ENCODE peak calls at places on chromosome 11, in nine cellular contexts. One of them, this sample, is unnamed.

GRCh38 chr11:123429851-123430735 is at the start of gene GRAMD1B:
- DNase-seq in glutamatergic neuron: peak
- DNase-seq in T-helper 9 cell: peak
- DNase-seq in sciatic nerve: peak
- DNase-seq in Daoy: peak
- DNase-seq in activated naive CD4-positive, alpha-beta T cell treated with anti-CD3 and anti-CD28 coated beads for 36 hours: peak
- DNase-seq in NCI-H748 treated with DMSO at 0.1 percent for 48 hours: peak
- DNase-seq in stimulated activated CD8-positive, alpha-beta memory T cell treated with anti-CD3 and anti-CD28 coated beads, Interleukin-7, amount 100 ng/mL, for 48 hours: peak
- DNase-seq in DMS153: no peak
- DNase-seq in this sample: peak

GRCh38 chr11:131993291-131993690 is 622.9 kb downstream of the NTM start:
- DNase-seq in DMS153: no peak
- DNase-seq in sciatic nerve: no peak
- DNase-seq in stimulated activated CD8-positive, alpha-beta memory T cell treated with anti-CD3 and anti-CD28 coated beads, Interleukin-7, amount 100 ng/mL, for 48 hours: no peak
- DNase-seq in glutamatergic neuron: no peak
- DNase-seq in activated naive CD4-positive, alpha-beta T cell treated with anti-CD3 and anti-CD28 coated beads for 36 hours: no peak
- DNase-seq in T-helper 9 cell: no peak
- DNase-seq in NCI-H748 treated with DMSO at 0.1 percent for 48 hours: no peak
- DNase-seq in Daoy: no peak
- DNase-seq in this sample: no peak

GRCh38 chr11:13955971-13956421 is 6.5 kb upstream of the SPON1 start:
- DNase-seq in T-helper 9 cell: peak
- DNase-seq in sciatic nerve: peak
- DNase-seq in glutamatergic neuron: peak
- DNase-seq in activated naive CD4-positive, alpha-beta T cell treated with anti-CD3 and anti-CD28 coated beads for 36 hours: peak
- DNase-seq in stimulated activated CD8-positive, alpha-beta memory T cell treated with anti-CD3 and anti-CD28 coated beads, Interleukin-7, amount 100 ng/mL, for 48 hours: no peak
- DNase-seq in NCI-H748 treated with DMSO at 0.1 percent for 48 hours: peak
- DNase-seq in Daoy: peak
- DNase-seq in DMS153: no peak
- DNase-seq in this sample: no peak

GRCh38 chr11:69536406-69536805 is 54.9 kb downstream of the LINC01488 start:
- DNase-seq in stimulated activated CD8-positive, alpha-beta memory T cell treated with anti-CD3 and anti-CD28 coated beads, Interleukin-7, amount 100 ng/mL, for 48 hours: no peak
- DNase-seq in T-helper 9 cell: no peak
- DNase-seq in activated naive CD4-positive, alpha-beta T cell treated with anti-CD3 and anti-CD28 coated beads for 36 hours: no peak
- DNase-seq in sciatic nerve: peak
- DNase-seq in DMS153: no peak
- DNase-seq in Daoy: no peak
- DNase-seq in glutamatergic neuron: peak
- DNase-seq in NCI-H748 treated with DMSO at 0.1 percent for 48 hours: no peak
- DNase-seq in this sample: peak

GRCh38 chr11:11119917-11120316 is 233.1 kb downstream of the CSNK2A3 start:
- DNase-seq in DMS153: no peak
- DNase-seq in stimulated activated CD8-positive, alpha-beta memory T cell treated with anti-CD3 and anti-CD28 coated beads, Interleukin-7, amount 100 ng/mL, for 48 hours: no peak
- DNase-seq in sciatic nerve: no peak
- DNase-seq in glutamatergic neuron: no peak
- DNase-seq in NCI-H748 treated with DMSO at 0.1 percent for 48 hours: no peak
- DNase-seq in Daoy: no peak
- DNase-seq in activated naive CD4-positive, alpha-beta T cell treated with anti-CD3 and anti-CD28 coated beads for 36 hours: no peak
- DNase-seq in T-helper 9 cell: no peak
- DNase-seq in this sample: no peak

GRCh38 chr11:120471131-120471530 is 40.4 kb upstream of the GRIK4 start:
- DNase-seq in T-helper 9 cell: no peak
- DNase-seq in stimulated activated CD8-positive, alpha-beta memory T cell treated with anti-CD3 and anti-CD28 coated beads, Interleukin-7, amount 100 ng/mL, for 48 hours: no peak
- DNase-seq in sciatic nerve: no peak
- DNase-seq in Daoy: no peak
- DNase-seq in glutamatergic neuron: no peak
- DNase-seq in DMS153: no peak
- DNase-seq in activated naive CD4-positive, alpha-beta T cell treated with anti-CD3 and anti-CD28 coated beads for 36 hours: no peak
- DNase-seq in NCI-H748 treated with DMSO at 0.1 percent for 48 hours: no peak
- DNase-seq in this sample: no peak

GRCh38 chr11:122538060-122538459 is 117.5 kb upstream of the UBASH3B start:
- DNase-seq in activated naive CD4-positive, alpha-beta T cell treated with anti-CD3 and anti-CD28 coated beads for 36 hours: no peak
- DNase-seq in glutamatergic neuron: no peak
- DNase-seq in Daoy: no peak
- DNase-seq in DMS153: no peak
- DNase-seq in sciatic nerve: no peak
- DNase-seq in NCI-H748 treated with DMSO at 0.1 percent for 48 hours: no peak
- DNase-seq in T-helper 9 cell: no peak
- DNase-seq in stimulated activated CD8-positive, alpha-beta memory T cell treated with anti-CD3 and anti-CD28 coated beads, Interleukin-7, amount 100 ng/mL, for 48 hours: no peak
- DNase-seq in this sample: no peak

GRCh38 chr11:63918576-63919171 is 1.7 kb upstream of the RCOR2 start:
- DNase-seq in sciatic nerve: no peak
- DNase-seq in NCI-H748 treated with DMSO at 0.1 percent for 48 hours: no peak
- DNase-seq in DMS153: no peak
- DNase-seq in stimulated activated CD8-positive, alpha-beta memory T cell treated with anti-CD3 and anti-CD28 coated beads, Interleukin-7, amount 100 ng/mL, for 48 hours: no peak
- DNase-seq in glutamatergic neuron: peak
- DNase-seq in activated naive CD4-positive, alpha-beta T cell treated with anti-CD3 and anti-CD28 coated beads for 36 hours: no peak
- DNase-seq in T-helper 9 cell: no peak
- DNase-seq in Daoy: no peak
- DNase-seq in this sample: no peak

This sample was measured in posterior vena cava.